ENCODE peak calls at places on chromosomes 16 and 17, in four cellular contexts. One of them, this sample, is unnamed.

GRCh38 chr17:17506181-17506741 is 10.1 kb upstream of the RASD1 start:
- DNase-seq in cardiac fibroblast: no peak
- DNase-seq in ovary: no peak
- DNase-seq in stimulated activated naive B cell treated with anti-CD40 and anti-IgM and Interleukin-4, amounts not matched to agents 10 μg/mL and 1 μg/mL and 100 μg/mL, for 72 hours: no peak
- DNase-seq in this sample: no peak

GRCh38 chr16:63061319-63061718 is 1025.1 kb upstream of the CDH8 start:
- DNase-seq in stimulated activated naive B cell treated with anti-CD40 and anti-IgM and Interleukin-4, amounts not matched to agents 10 μg/mL and 1 μg/mL and 100 μg/mL, for 72 hours: no peak
- DNase-seq in ovary: no peak
- DNase-seq in cardiac fibroblast: no peak
- DNase-seq in this sample: no peak

GRCh38 chr17:43713494-43714162 is 45.0 kb downstream of the SOST start:
- DNase-seq in cardiac fibroblast: peak
- DNase-seq in stimulated activated naive B cell treated with anti-CD40 and anti-IgM and Interleukin-4, amounts not matched to agents 10 μg/mL and 1 μg/mL and 100 μg/mL, for 72 hours: no peak
- DNase-seq in ovary: no peak
- DNase-seq in this sample: no peak

GRCh38 chr17:77889866-77890760 is 68.4 kb upstream of the TNRC6C start:
- DNase-seq in stimulated activated naive B cell treated with anti-CD40 and anti-IgM and Interleukin-4, amounts not matched to agents 10 μg/mL and 1 μg/mL and 100 μg/mL, for 72 hours: no peak
- DNase-seq in ovary: no peak
- DNase-seq in cardiac fibroblast: no peak
- DNase-seq in this sample: no peak

GRCh38 chr17:40963838-40964237 is 2.9 kb downstream of the KRT39 start:
- DNase-seq in ovary: no peak
- DNase-seq in cardiac fibroblast: peak
- DNase-seq in stimulated activated naive B cell treated with anti-CD40 and anti-IgM and Interleukin-4, amounts not matched to agents 10 μg/mL and 1 μg/mL and 100 μg/mL, for 72 hours: no peak
- DNase-seq in this sample: no peak

GRCh38 chr16:245105-245504 is 10.5 kb downstream of the FAM234A start:
- DNase-seq in cardiac fibroblast: no peak
- DNase-seq in stimulated activated naive B cell treated with anti-CD40 and anti-IgM and Interleukin-4, amounts not matched to agents 10 μg/mL and 1 μg/mL and 100 μg/mL, for 72 hours: no peak
- DNase-seq in ovary: no peak
- DNase-seq in this sample: no peak

GRCh38 chr17:48724241-48725004 is 1.4 kb downstream of the PRAC2 start:
- DNase-seq in stimulated activated naive B cell treated with anti-CD40 and anti-IgM and Interleukin-4, amounts not matched to agents 10 μg/mL and 1 μg/mL and 100 μg/mL, for 72 hours: peak
- DNase-seq in cardiac fibroblast: peak
- DNase-seq in ovary: peak
- DNase-seq in this sample: peak

GRCh38 chr17:39473310-39473709 is 12.0 kb downstream of the CDK12 start:
- DNase-seq in cardiac fibroblast: no peak
- DNase-seq in ovary: no peak
- DNase-seq in stimulated activated naive B cell treated with anti-CD40 and anti-IgM and Interleukin-4, amounts not matched to agents 10 μg/mL and 1 μg/mL and 100 μg/mL, for 72 hours: no peak
- DNase-seq in this sample: no peak

GRCh38 chr17:73396429-73397277 is 84.9 kb upstream of the CDC42EP4 start:
- DNase-seq in stimulated activated naive B cell treated with anti-CD40 and anti-IgM and Interleukin-4, amounts not matched to agents 10 μg/mL and 1 μg/mL and 100 μg/mL, for 72 hours: no peak
- DNase-seq in cardiac fibroblast: no peak
- DNase-seq in ovary: no peak
- DNase-seq in this sample: no peak

GRCh38 chr17:7295230-7296180 is 1.1 kb upstream of the YBX2 start:
- DNase-seq in cardiac fibroblast: no peak
- DNase-seq in stimulated activated naive B cell treated with anti-CD40 and anti-IgM and Interleukin-4, amounts not matched to agents 10 μg/mL and 1 μg/mL and 100 μg/mL, for 72 hours: no peak
- DNase-seq in ovary: no peak
- DNase-seq in this sample: no peak

GRCh38 chr16:55323637-55324490 is at the start of gene IRX6:
- DNase-seq in ovary: no peak
- DNase-seq in stimulated activated naive B cell treated with anti-CD40 and anti-IgM and Interleukin-4, amounts not matched to agents 10 μg/mL and 1 μg/mL and 100 μg/mL, for 72 hours: no peak
- DNase-seq in cardiac fibroblast: no peak
- DNase-seq in this sample: peak

GRCh38 chr16:89971495-89972243 is 23.1 kb downstream of the DEF8 start:
- DNase-seq in cardiac fibroblast: no peak
- DNase-seq in stimulated activated naive B cell treated with anti-CD40 and anti-IgM and Interleukin-4, amounts not matched to agents 10 μg/mL and 1 μg/mL and 100 μg/mL, for 72 hours: no peak
- DNase-seq in ovary: no peak
- DNase-seq in this sample: no peak

GRCh38 chr17:61436995-61437704 is 15.1 kb upstream of the TBX4 start:
- DNase-seq in cardiac fibroblast: no peak
- DNase-seq in ovary: no peak
- DNase-seq in stimulated activated naive B cell treated with anti-CD40 and anti-IgM and Interleukin-4, amounts not matched to agents 10 μg/mL and 1 μg/mL and 100 μg/mL, for 72 hours: no peak
- DNase-seq in this sample: no peak

GRCh38 chr16:11251525-11252481 is 4.2 kb downstream of the SOCS1 start:
- DNase-seq in cardiac fibroblast: peak
- DNase-seq in stimulated activated naive B cell treated with anti-CD40 and anti-IgM and Interleukin-4, amounts not matched to agents 10 μg/mL and 1 μg/mL and 100 μg/mL, for 72 hours: peak
- DNase-seq in ovary: no peak
- DNase-seq in this sample: no peak

GRCh38 chr17:48915459-48916282 is 7.5 kb downstream of the UBE2Z start:
- DNase-seq in stimulated activated naive B cell treated with anti-CD40 and anti-IgM and Interleukin-4, amounts not matched to agents 10 μg/mL and 1 μg/mL and 100 μg/mL, for 72 hours: peak
- DNase-seq in cardiac fibroblast: peak
- DNase-seq in ovary: no peak
- DNase-seq in this sample: no peak

GRCh38 chr16:78230832-78231231 is 131.4 kb downstream of the WWOX start:
- DNase-seq in stimulated activated naive B cell treated with anti-CD40 and anti-IgM and Interleukin-4, amounts not matched to agents 10 μg/mL and 1 μg/mL and 100 μg/mL, for 72 hours: no peak
- DNase-seq in cardiac fibroblast: peak
- DNase-seq in ovary: no peak
- DNase-seq in this sample: no peak

GRCh38 chr17:62110923-62111484 is 45.9 kb upstream of the MED13 start:
- DNase-seq in stimulated activated naive B cell treated with anti-CD40 and anti-IgM and Interleukin-4, amounts not matched to agents 10 μg/mL and 1 μg/mL and 100 μg/mL, for 72 hours: no peak
- DNase-seq in ovary: no peak
- DNase-seq in cardiac fibroblast: no peak
- DNase-seq in this sample: no peak

GRCh38 chr16:82892327-82892726 is 265.6 kb downstream of the CDH13 start:
- DNase-seq in stimulated activated naive B cell treated with anti-CD40 and anti-IgM and Interleukin-4, amounts not matched to agents 10 μg/mL and 1 μg/mL and 100 μg/mL, for 72 hours: no peak
- DNase-seq in ovary: no peak
- DNase-seq in cardiac fibroblast: no peak
- DNase-seq in this sample: no peak

GRCh38 chr17:78923660-78924453 is 1.3 kb downstream of the TIMP2 start:
- DNase-seq in stimulated activated naive B cell treated with anti-CD40 and anti-IgM and Interleukin-4, amounts not matched to agents 10 μg/mL and 1 μg/mL and 100 μg/mL, for 72 hours: peak
- DNase-seq in ovary: peak
- DNase-seq in cardiac fibroblast: no peak
- DNase-seq in this sample: peak

This sample was measured in HAP-1.